ENCODE peak calls at places on chromosome 12, in seven cellular contexts. L is stimulated activated CD4-positive, alpha-beta T cell treated with anti-CD3 and anti-CD28 coated beads, Interleukin-15, amount 100 ng/mL, for 24 hours; Z is EL; G is NK-92 treated with Interleukin-12 subunit alpha and Interleukin-12 subunit beta, amount 100 ng/mL, for 24 hours; E is activated naive CD8-positive, alpha-beta T cell treated with anti-CD3 and anti-CD28 coated beads for 36 hours; A is AG09309; B is ovary. U is an unnamed sample.

GRCh38 chr12:124603910-124604775 is 36.7 kb upstream of the NCOR2 start:
- DNase-seq in B (no peak), E (no peak), L (no peak), A (no peak), Z (no peak), G (no peak), U (no peak)

GRCh38 chr12:52191841-52192791 is at the start of gene KRT80:
- DNase-seq in L (peak; percentile 42), G (no peak), B (peak; percentile 93), Z (peak; percentile 99), E (peak; percentile 20), A (peak; percentile 99), U (peak; percentile 87)

GRCh38 chr12:122291431-122291830 is 25.1 kb upstream of the VPS33A start:
- DNase-seq in B (no peak), A (no peak), G (no peak), Z (no peak), L (no peak), E (no peak), U (no peak)

GRCh38 chr12:103503546-103504480 is 8.0 kb upstream of the C12orf42 start:
- DNase-seq in G (no peak), E (peak; percentile 45), A (no peak), B (no peak), Z (no peak), L (peak; percentile 67), U (peak; percentile 40)

GRCh38 chr12:10025236-10025635 is 5.2 kb upstream of the CLEC9A start:
- DNase-seq in B (no peak), A (no peak), E (no peak), L (no peak), G (no peak), Z (no peak), U (no peak)

GRCh38 chr12:116319316-116319715 is 41.8 kb upstream of the MED13L start:
- DNase-seq in Z (no peak), B (no peak), E (no peak), L (no peak), G (no peak), A (no peak), U (no peak)

GRCh38 chr12:131250028-131250950 is 296.6 kb downstream of the ADGRD1 start:
- DNase-seq in E (no peak), Z (no peak), A (no peak), L (no peak), B (peak; percentile 56), G (no peak), U (peak; percentile 45)

GRCh38 chr12:93062100-93062419 is 133.0 kb upstream of the EEA1 start:
- DNase-seq in A (no peak), B (no peak), E (no peak), Z (no peak), L (no peak), G (no peak), U (no peak)

GRCh38 chr12:59357811-59358210 is 238.0 kb upstream of the SLC16A7 start:
- DNase-seq in E (no peak), Z (peak; percentile 2), A (no peak), G (no peak), B (no peak), L (no peak), U (no peak)

GRCh38 chr12:81329088-81329487 is 251.2 kb downstream of the ACSS3 start:
- DNase-seq in L (no peak), Z (peak; percentile 12), B (no peak), E (peak; percentile 0), A (no peak), G (no peak), U (no peak)

GRCh38 chr12:111164833-111165232 is 204.1 kb downstream of the PHETA1 start:
- DNase-seq in L (no peak), Z (no peak), A (no peak), E (no peak), B (no peak), G (no peak), U (no peak)

GRCh38 chr12:52655720-52656124 is 3.7 kb upstream of the KRT2 start:
- DNase-seq in Z (no peak), A (no peak), L (no peak), E (no peak), B (no peak), G (no peak), U (peak; percentile 61)

GRCh38 chr12:49014547-49014946 is 4.0 kb downstream of the PRKAG1 start:
- DNase-seq in G (no peak), L (no peak), B (no peak), Z (peak; percentile 37), A (no peak), E (no peak), U (no peak)

GRCh38 chr12:27015730-27016076 is 1.5 kb upstream of the TM7SF3 start:
- DNase-seq in B (no peak), G (no peak), A (no peak), Z (peak; percentile 36), E (no peak), L (no peak), U (no peak)

GRCh38 chr12:132572106-132572505 is 38.3 kb downstream of the LRCOL1 start:
- DNase-seq in L (no peak), G (no peak), A (no peak), E (no peak), Z (no peak), B (no peak), U (no peak)

GRCh38 chr12:88432536-88433462 is 147.5 kb downstream of the KITLG start:
- DNase-seq in A (no peak), G (no peak), Z (peak; percentile 63), B (peak; percentile 28), E (no peak), L (no peak), U (no peak)

GRCh38 chr12:122029620-122030426 is 8.1 kb downstream of the BCL7A start:
- DNase-seq in Z (peak; percentile 19), E (no peak), G (no peak), A (no peak), B (no peak), L (no peak), U (peak; percentile 69)

GRCh38 chr12:8513203-8513602 is at the start of gene CLEC4D:
- DNase-seq in L (no peak), A (no peak), E (no peak), G (no peak), B (no peak), Z (no peak), U (no peak)

GRCh38 chr12:9881988-9882387 is 699 bp downstream of the KLRF2 start:
- DNase-seq in L (no peak), E (no peak), A (no peak), B (no peak), G (no peak), Z (no peak), U (no peak)

GRCh38 chr12:53478865-53479264 is 20.4 kb downstream of the MAP3K12 start:
- DNase-seq in B (no peak), L (no peak), G (no peak), Z (no peak), E (no peak), A (no peak), U (no peak)

GRCh38 chr12:9647825-9648700 is 21.4 kb upstream of the CLEC2D start:
- DNase-seq in B (peak; percentile 82), L (peak; percentile 96), A (no peak), E (peak; percentile 96), G (peak; percentile 82), Z (peak; percentile 90), U (peak; percentile 89)

GRCh38 chr12:75909714-75910451 is 121.7 kb downstream of the PHLDA1 start:
- DNase-seq in E (no peak), A (no peak), B (no peak), L (no peak), G (no peak), Z (no peak), U (no peak)

GRCh38 chr12:108633534-108634224 is at the start of gene SELPLG:
- DNase-seq in A (no peak), L (peak; percentile 87), G (peak; percentile 81), Z (no peak), E (peak; percentile 83), B (no peak), U (peak; percentile 73)

GRCh38 chr12:57631566-57632368 is 1.2 kb downstream of the B4GALNT1 start:
- DNase-seq in L (no peak), B (no peak), A (no peak), G (no peak), Z (peak; percentile 27), E (no peak), U (no peak)

GRCh38 chr12:42961395-42961794 is 371.8 kb upstream of the PRICKLE1 start:
- DNase-seq in A (peak; percentile 70), L (no peak), B (no peak), G (no peak), E (no peak), Z (peak; percentile 94), U (no peak)

GRCh38 chr12:67456281-67456918 is 187.2 kb downstream of the CAND1 start:
- DNase-seq in A (peak; percentile 80), G (no peak), L (no peak), B (peak; percentile 64), Z (peak; percentile 77), E (no peak), U (peak; percentile 33)

GRCh38 chr12:65699251-65699650 is 125.0 kb upstream of the HMGA2 start:
- DNase-seq in A (peak; percentile 57), L (no peak), Z (peak; percentile 36), G (no peak), E (no peak), B (no peak), U (no peak)

GRCh38 chr12:113235976-113236375 is 14.7 kb downstream of the TPCN1 start:
- DNase-seq in B (no peak), A (no peak), L (no peak), E (no peak), Z (no peak), G (no peak), U (peak; percentile 52)

GRCh38 chr12:3432176-3432742 is 58.7 kb upstream of the PRMT8 start:
- DNase-seq in A (no peak), L (no peak), E (no peak), B (no peak), G (no peak), Z (peak; percentile 7), U (no peak)